ENCODE peak calls at places on chromosome X, in seven cellular contexts. O is transverse colon, G is K562, K is GM12878, L is SK-N-SH, P is sigmoid colon, Y is upper lobe of left lung. U is an unnamed sample.

GRCh38 chrX:34875204-34875603 is 67.4 kb upstream of the FAM47B start:
- DNase-seq in O (no peak), Y (no peak), L (no peak), P (no peak), G (no peak), K (no peak), U (no peak)

GRCh38 chrX:30875957-30876356 is 13.1 kb downstream of the TAB3 start:
- DNase-seq in P (no peak), G (no peak), O (no peak), L (no peak), K (no peak), Y (no peak), U (no peak)

GRCh38 chrX:34893741-34894140 is 48.9 kb upstream of the FAM47B start:
- DNase-seq in Y (no peak), O (no peak), K (no peak), L (no peak), G (no peak), P (no peak), U (no peak)

GRCh38 chrX:67544281-67544680 is 460 bp downstream of the AR start:
- DNase-seq in O (no peak), K (no peak), G (no peak), Y (no peak), L (peak), P (peak), U (peak)

GRCh38 chrX:15116900-15117299 is 153.0 kb downstream of the ASB9 start:
- DNase-seq in Y (no peak), L (no peak), O (no peak), G (no peak), P (no peak), K (no peak), U (no peak)

GRCh38 chrX:151687635-151688034 is 7.6 kb upstream of the PRRG3 start:
- DNase-seq in K (no peak), P (no peak), G (no peak), Y (no peak), L (no peak), O (no peak), U (no peak)

GRCh38 chrX:136261316-136261715 is 10.1 kb upstream of the MAP7D3 start:
- DNase-seq in Y (no peak), G (no peak), P (no peak), L (no peak), K (no peak), O (no peak), U (no peak)

GRCh38 chrX:139949703-139950102 is 15.6 kb downstream of the CXorf66 start:
- DNase-seq in G (no peak), Y (no peak), K (no peak), P (no peak), L (no peak), O (no peak), U (no peak)

GRCh38 chrX:103399744-103400143 is 23.4 kb downstream of the BEX3 start:
- DNase-seq in K (no peak), G (no peak), P (no peak), O (no peak), Y (no peak), L (no peak), U (no peak)

GRCh38 chrX:150037041-150037440 is 98.8 kb upstream of the EOLA2 start:
- DNase-seq in O (no peak), P (no peak), Y (no peak), L (no peak), K (no peak), G (no peak), U (no peak)
- TF ChIP-seq POLR2AphosphoS5 in O (no peak), P (no peak), Y (no peak), L (no peak), K (no peak), G (no peak), U (no peak)

GRCh38 chrX:119147486-119147885 is 19.9 kb upstream of the KIAA1210 start:
- DNase-seq in K (no peak), P (no peak), L (no peak), G (no peak), Y (no peak), O (no peak), U (no peak)

GRCh38 chrX:119150163-119151135 is 22.8 kb upstream of the KIAA1210 start:
- DNase-seq in K (no peak), P (no peak), L (no peak), G (no peak), O (no peak), Y (no peak), U (no peak)

GRCh38 chrX:119145241-119145653 is 17.6 kb upstream of the KIAA1210 start:
- DNase-seq in O (peak), Y (no peak), G (no peak), L (no peak), P (no peak), K (no peak), U (no peak)
- TF ChIP-seq CTCF in O (no peak), Y (no peak), G (peak), L (peak), P (no peak), K (peak), U (no peak)

GRCh38 chrX:9656871-9657270 is 108.8 kb downstream of the GPR143 start:
- DNase-seq in K (no peak), G (no peak), L (no peak), Y (no peak), O (no peak), P (no peak), U (no peak)

GRCh38 chrX:9651737-9652136 is 113.9 kb downstream of the GPR143 start:
- DNase-seq in G (no peak), O (no peak), Y (no peak), K (no peak), P (no peak), L (peak), U (no peak)

GRCh38 chrX:9656277-9656676 is 109.4 kb downstream of the GPR143 start:
- DNase-seq in P (no peak), L (no peak), K (no peak), Y (no peak), G (no peak), O (no peak), U (no peak)

GRCh38 chrX:9657590-9658256 is 107.9 kb downstream of the GPR143 start:
- DNase-seq in Y (no peak), G (no peak), P (no peak), O (no peak), K (no peak), L (no peak), U (no peak)

GRCh38 chrX:9654928-9655327 is 110.7 kb downstream of the GPR143 start:
- DNase-seq in Y (no peak), L (no peak), K (no peak), O (no peak), P (no peak), G (no peak), U (no peak)
- TF ChIP-seq EP300 in Y (no peak), L (no peak), K (no peak), O (no peak), P (no peak), G (no peak), U (no peak)

DNA sequence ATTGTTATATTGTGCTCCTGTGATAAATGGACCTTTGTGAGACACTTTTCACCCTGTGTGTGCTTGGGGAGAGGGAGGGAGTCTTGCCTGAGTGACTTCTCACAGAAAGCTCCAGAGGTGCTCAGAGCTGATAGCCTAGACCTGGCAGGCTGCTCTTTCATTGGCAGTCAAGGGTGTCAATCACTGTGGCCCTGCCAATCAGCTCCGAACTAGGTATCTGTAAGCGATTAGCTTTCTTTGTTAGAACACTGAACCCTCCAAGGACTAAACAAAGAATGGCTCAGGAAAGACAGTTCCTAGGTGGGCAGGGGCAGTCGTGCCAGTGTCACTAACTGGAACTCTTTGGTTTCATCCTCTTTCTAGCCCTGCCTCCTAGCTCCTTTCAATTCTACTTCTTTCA is 2.7 kb upstream of the NALF2 start:
- DNase-seq in K (no peak), O (no peak), G (no peak), P (no peak), L (no peak), Y (no peak), U (peak)
- TF ChIP-seq POLR2AphosphoS5 in K (no peak), O (no peak), G (no peak), P (no peak), L (no peak), Y (no peak), U (no peak)

U was measured in stomach.